ENCODE peak calls at places on chromosomes 11 and 22, in nine cellular contexts. X is ovary, C is A549, Y is stomach, R is HepG2, F is transverse colon, T is sigmoid colon, P is GM12878, Z is H1. G is an unnamed sample.

GRCh38 chr11:124481365-124482323 is 36.1 kb upstream of the OR8B8 start:
- DNase-seq in X (no peak), C (peak; percentile 23), Y (no peak), R (peak; percentile 9), F (no peak), T (no peak), P (no peak), Z (no peak), G (no peak)

GRCh38 chr22:46108564-46109473 is 41.5 kb upstream of the PPARA start:
- DNase-seq in X (peak; percentile 72), C (peak; percentile 73), Y (peak; percentile 79), R (peak; percentile 42), F (peak; percentile 45), T (peak; percentile 87), P (no peak), Z (no peak), G (no peak)

GRCh38 chr11:60699282-60699681 is at the start of gene MS4A8:
- DNase-seq in X (no peak), C (no peak), Y (no peak), R (no peak), F (peak; percentile 52), T (no peak), P (no peak), Z (no peak), G (no peak)

GRCh38 chr11:32200448-32200847 is 109.6 kb downstream of the RCN1 start:
- DNase-seq in X (no peak), C (no peak), Y (no peak), R (no peak), F (no peak), T (no peak), P (no peak), Z (no peak), G (no peak)

GRCh38 chr11:17807034-17807433 is 72.5 kb downstream of the KCNC1 start:
- DNase-seq in X (no peak), C (no peak), Y (no peak), R (peak; percentile 11), F (no peak), T (no peak), P (no peak), Z (no peak), G (no peak)

GRCh38 chr11:13065200-13065787 is 56.2 kb downstream of the RASSF10 start:
- DNase-seq in X (no peak), C (no peak), Y (no peak), R (peak; percentile 36), F (no peak), T (no peak), P (no peak), Z (no peak), G (no peak)

GRCh38 chr11:105000797-105001196 is 22.2 kb downstream of the CASP5 start:
- DNase-seq in X (no peak), C (peak; percentile 1), Y (peak; percentile 29), R (no peak), F (peak; percentile 29), T (no peak), P (peak; percentile 24), Z (no peak), G (no peak)

GRCh38 chr11:19276859-19277808 is 36.4 kb upstream of the E2F8 start:
- DNase-seq in X (no peak), C (peak; percentile 67), Y (peak; percentile 40), R (peak; percentile 28), F (peak; percentile 75), T (no peak), P (no peak), Z (no peak), G (no peak)

DNA sequence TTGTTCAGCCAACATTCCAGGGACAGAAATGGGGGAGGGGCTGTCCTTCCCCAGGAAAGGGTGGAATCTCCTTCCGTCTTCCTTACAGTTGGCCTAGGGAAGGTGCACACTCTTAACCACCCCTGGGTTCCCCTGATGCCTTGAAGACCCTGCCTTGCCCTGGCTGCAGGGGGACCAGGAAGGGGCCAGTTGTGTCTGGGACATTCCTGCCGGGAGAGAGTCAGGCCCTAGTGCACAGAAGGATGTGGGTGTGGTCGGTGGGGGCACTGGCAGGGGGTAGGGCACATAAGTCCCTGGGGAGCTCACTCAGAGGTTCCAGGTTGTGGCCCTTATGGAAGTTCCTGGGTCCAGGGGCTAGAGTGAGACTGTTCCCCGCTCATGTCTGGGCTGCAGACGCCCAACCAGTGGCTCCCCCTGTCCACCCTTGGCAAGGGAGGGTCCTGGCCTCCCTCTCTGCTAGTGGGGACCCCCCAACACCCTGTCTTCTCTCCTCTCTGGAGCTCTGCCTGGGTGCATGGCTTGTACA is 2.1 kb upstream of the APOBEC3A start:
- DNase-seq in X (no peak), C (no peak), Y (no peak), R (no peak), F (no peak), T (no peak), P (no peak), Z (no peak), G (no peak)
- TF ChIP-seq EP300 in X (no peak), C (no peak), Y (no peak), R (no peak), F (no peak), T (no peak), P (no peak), Z (no peak), G (no peak)

DNA sequence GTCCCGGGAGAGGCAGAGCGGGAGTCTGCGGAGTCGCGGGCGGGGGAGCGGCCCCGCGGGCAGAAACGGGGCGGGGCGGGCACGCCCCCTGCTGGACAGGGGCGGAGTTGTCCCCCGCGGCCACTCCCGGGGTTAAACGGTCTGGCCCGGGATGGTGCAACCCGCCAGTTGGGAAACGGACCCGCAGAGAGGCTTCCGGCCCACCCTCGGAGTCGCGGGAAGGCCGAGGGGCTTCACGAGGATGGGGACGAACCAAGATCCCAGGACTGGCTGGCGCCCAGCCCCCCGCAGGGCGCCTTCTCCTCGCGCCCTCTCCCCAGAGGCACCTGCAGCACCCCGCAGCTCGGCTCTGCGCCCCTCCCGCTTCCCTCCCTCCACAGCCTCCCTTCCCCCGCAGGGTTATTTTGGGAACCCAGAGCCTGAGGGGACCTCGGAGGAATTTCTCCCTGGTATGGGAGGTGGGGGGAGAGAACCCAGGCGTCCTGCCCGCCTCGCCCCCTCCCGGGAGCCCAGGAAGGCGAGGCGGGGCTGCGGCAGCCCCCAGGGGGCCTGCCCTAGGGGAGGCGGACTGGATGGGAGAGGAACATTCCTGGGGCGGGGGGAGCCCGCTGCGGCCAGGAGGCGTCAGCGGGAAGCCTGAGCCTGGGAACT is 877 bp downstream of the RASGRP2 start:
- DNase-seq in X (peak; percentile 55), C (peak; percentile 48), Y (peak; percentile 79), R (no peak), F (peak; percentile 80), T (peak; percentile 92), P (no peak), Z (no peak), G (peak; percentile 57)
- TF ChIP-seq POLR2A in X (no peak), C (no peak), Y (no peak), R (no peak), F (no peak), T (no peak), P (no peak), Z (no peak), G (no peak)

GRCh38 chr11:108512706-108513105 is 14.5 kb upstream of the POGLUT3 start:
- DNase-seq in X (no peak), C (no peak), Y (no peak), R (no peak), F (no peak), T (no peak), P (no peak), Z (no peak), G (no peak)

GRCh38 chr11:108508653-108509593 is 10.7 kb upstream of the POGLUT3 start:
- DNase-seq in X (no peak), C (no peak), Y (no peak), R (no peak), F (no peak), T (no peak), P (no peak), Z (no peak), G (no peak)

GRCh38 chr11:108516125-108516524 is 17.9 kb upstream of the POGLUT3 start:
- DNase-seq in X (no peak), C (no peak), Y (no peak), R (no peak), F (no peak), T (no peak), P (no peak), Z (no peak), G (no peak)

DNA sequence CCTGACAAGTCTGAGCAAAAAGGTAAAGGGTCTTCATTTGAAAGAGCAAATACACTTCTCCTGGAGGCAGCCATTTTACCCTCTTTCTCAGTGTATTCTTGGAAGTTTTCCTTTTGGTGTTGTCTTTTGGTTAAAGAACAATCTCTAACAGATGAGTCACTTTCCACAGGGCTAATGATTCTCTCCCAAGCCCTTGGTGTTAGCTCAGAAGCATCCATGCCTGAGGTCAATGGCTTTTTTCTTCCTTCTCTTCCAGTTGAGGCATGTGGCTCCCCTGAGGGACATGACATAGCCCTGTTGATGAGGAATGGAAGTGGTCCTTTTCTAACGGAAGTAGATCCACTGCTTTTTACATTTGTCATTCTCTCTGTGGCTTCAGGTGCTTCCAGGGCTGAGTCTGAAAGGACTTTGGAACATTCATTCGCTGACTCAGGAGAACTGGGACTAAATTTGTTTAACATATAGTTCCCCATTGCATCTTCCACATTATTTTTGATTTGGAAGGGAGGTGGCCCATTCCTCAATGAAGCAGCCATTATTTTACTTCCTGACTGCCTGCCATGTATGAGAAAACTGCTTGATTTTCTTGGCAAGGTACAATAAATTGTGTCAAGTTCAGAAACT is 13.8 kb upstream of the POGLUT3 start:
- DNase-seq in X (no peak), C (peak; percentile 23), Y (no peak), R (no peak), F (no peak), T (no peak), P (no peak), Z (no peak), G (no peak)
- TF ChIP-seq EP300 in X (no peak), C (no peak), Y (no peak), R (no peak), F (no peak), T (no peak), P (no peak), Z (no peak), G (no peak)

DNA sequence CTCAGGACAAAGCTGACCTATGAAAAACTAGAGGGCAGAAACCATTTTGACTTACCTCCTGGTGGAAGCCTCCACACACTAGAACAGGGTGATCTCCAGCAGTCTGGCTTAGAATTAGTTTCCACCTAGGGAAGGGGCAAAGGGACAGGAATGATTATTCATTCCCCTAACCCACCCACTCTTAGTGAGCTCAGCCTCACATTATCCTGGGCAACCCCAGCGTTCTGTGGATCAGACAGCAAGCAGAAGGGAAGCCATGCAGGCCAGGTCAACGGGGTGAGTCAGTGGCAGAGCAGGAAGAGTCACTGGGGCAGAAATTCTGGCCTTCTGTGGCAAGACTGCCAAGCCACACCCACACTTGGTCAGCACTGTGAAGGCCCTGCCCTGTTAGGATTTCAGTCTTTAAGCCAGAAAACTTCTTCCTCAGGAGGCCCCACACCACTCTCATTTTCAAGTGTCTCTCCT is 10.5 kb downstream of the NUMA1 start:
- DNase-seq in X (peak; percentile 71), C (peak; percentile 78), Y (peak; percentile 78), R (peak; percentile 33), F (peak; percentile 83), T (peak; percentile 89), P (no peak), Z (no peak), G (peak; percentile 79)
- TF ChIP-seq POLR2A in X (no peak), C (peak; percentile 28), Y (no peak), R (no peak), F (no peak), T (no peak), P (no peak), Z (no peak), G (peak; percentile 11)

GRCh38 chr11:10318527-10318802 is 13.6 kb downstream of the ADM start:
- DNase-seq in X (no peak), C (no peak), Y (no peak), R (no peak), F (peak; percentile 54), T (no peak), P (no peak), Z (no peak), G (no peak)
- TF ChIP-seq EP300 in X (no peak), C (no peak), Y (no peak), R (no peak), F (no peak), T (no peak), P (no peak), Z (no peak), G (no peak)

G was measured in tibial nerve.